ENCODE peak calls at places on chromosomes 16 and 17, in five cellular contexts. E is WERI-Rb-1, D is foreskin keratinocyte, Z is spleen, B is heart left ventricle. W is an unnamed sample.

GRCh38 chr17:30995347-30995746 is 24.5 kb downstream of the RNF135 start:
- DNase-seq in D (no peak), Z (no peak), E (no peak), B (no peak), W (no peak)

GRCh38 chr16:78324649-78325274 is 225.3 kb downstream of the WWOX start:
- DNase-seq in D (no peak), Z (no peak), E (no peak), B (no peak), W (no peak)

GRCh38 chr17:78844301-78845005 is 3.8 kb upstream of the USP36 start:
- DNase-seq in D (peak; percentile 32), Z (no peak), B (no peak), E (no peak), W (no peak)

GRCh38 chr17:27502526-27503324 is 46.5 kb downstream of the KSR1 start:
- DNase-seq in Z (no peak), B (no peak), D (no peak), E (no peak), W (no peak)

GRCh38 chr16:676565-677297 is 1.3 kb downstream of the RHBDL1 start:
- DNase-seq in E (no peak), Z (no peak), B (no peak), D (peak; percentile 90), W (peak; percentile 82)

GRCh38 chr17:67585077-67585602 is 132.6 kb upstream of the NOL11 start:
- DNase-seq in D (no peak), E (no peak), B (no peak), Z (no peak), W (no peak)

GRCh38 chr17:76427457-76428231 is 25.3 kb downstream of the UBE2O start:
- DNase-seq in Z (no peak), D (no peak), B (no peak), E (no peak), W (no peak)

GRCh38 chr16:78952630-78953029 is 647.9 kb downstream of the MAF start:
- DNase-seq in Z (no peak), B (no peak), E (no peak), D (peak; percentile 45), W (no peak)

GRCh38 chr17:72430611-72431432 is 310.0 kb downstream of the SOX9 start:
- DNase-seq in Z (no peak), D (no peak), E (peak; percentile 62), B (no peak), W (no peak)

GRCh38 chr16:20102521-20102920 is 28.8 kb upstream of the GPR139 start:
- DNase-seq in Z (no peak), B (no peak), E (no peak), D (no peak), W (no peak)

GRCh38 chr16:24729967-24730815 is 740 bp downstream of the TNRC6A start:
- DNase-seq in Z (no peak), E (peak; percentile 43), D (no peak), B (no peak), W (peak; percentile 49)

DNA sequence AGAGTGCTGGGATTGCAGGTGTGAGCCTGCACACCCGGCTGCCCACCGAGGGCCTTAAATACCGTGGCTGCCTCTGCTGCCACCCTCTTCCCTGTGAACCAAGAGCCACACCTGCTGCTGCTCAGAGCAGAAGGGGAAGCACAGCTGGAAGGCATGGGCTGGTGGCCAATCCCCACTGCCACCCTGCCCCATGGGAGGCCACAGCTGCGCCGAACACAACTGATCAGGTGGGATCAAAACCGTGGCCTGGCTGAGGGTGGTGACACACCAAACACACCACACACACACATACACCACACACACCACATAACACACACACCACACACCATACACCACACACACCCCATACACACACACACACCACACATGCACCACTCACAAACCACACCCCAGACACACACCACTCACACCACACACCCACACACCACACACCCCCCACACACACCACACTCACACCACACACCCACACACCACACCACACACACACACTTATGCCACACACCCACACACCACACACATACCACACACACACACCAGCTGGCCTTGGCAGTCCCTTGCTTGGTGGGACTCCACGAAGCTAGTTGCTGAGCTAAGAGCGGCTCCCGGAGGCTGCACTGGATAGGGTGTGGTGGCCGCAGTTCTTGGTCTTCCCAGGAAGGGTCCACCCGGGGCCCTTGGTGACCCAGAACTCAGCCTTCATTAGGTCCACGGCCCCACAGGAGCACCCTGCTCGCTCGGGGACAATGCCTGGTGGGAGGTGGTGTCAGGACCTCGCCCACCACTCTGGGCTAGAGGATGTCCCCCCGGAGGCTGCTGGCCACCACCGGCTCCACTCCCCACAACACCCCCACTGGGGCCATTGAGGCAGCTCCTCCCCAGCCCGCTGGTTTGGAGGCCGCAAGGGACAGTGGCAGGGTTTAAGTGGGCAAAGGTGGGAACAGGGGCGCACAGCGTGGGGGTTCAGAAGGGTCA is 14.9 kb downstream of the CEP131 start:
- DNase-seq in B (no peak), Z (no peak), D (no peak), E (no peak), W (no peak)
- TF ChIP-seq CTCF in B (no peak), Z (no peak), D (no peak), E (no peak), W (no peak)

GRCh38 chr17:41657164-41657754 is 31.4 kb upstream of the EIF1 start:
- DNase-seq in D (no peak), E (no peak), Z (peak; percentile 56), B (no peak), W (no peak)
- H3K27ac ChIP-seq in D (peak overlapping the region; percentile 97), E (no peak overlapping the region), Z (no peak overlapping the region), B (no peak overlapping the region), W (peak overlapping the region; percentile 100)

DNA sequence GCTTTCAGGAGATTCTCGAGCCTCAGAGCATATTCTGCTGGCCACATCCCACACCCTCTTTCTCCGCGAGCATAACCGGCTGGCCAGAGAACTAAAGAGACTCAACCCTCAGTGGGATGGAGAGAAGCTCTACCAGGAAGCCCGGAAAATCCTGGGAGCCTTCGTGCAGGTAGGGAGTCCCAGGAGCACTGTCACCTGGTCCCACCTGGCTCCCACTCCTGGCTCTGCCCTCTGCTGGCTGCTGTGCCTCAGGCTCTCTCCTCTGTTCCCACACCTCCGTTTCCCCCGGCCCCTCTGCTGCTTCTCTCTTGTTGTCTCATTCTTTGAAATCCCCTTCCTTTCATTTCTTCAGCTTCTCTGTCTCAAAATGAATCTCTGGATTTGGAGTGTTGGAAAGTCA is 16.4 kb downstream of the LPO start:
- DNase-seq in Z (peak; percentile 45), B (no peak), E (peak; percentile 45), D (no peak), W (no peak)
- TF ChIP-seq CTCF in Z (no peak), B (no peak), E (peak; percentile 86), D (peak; percentile 39), W (no peak)

DNA sequence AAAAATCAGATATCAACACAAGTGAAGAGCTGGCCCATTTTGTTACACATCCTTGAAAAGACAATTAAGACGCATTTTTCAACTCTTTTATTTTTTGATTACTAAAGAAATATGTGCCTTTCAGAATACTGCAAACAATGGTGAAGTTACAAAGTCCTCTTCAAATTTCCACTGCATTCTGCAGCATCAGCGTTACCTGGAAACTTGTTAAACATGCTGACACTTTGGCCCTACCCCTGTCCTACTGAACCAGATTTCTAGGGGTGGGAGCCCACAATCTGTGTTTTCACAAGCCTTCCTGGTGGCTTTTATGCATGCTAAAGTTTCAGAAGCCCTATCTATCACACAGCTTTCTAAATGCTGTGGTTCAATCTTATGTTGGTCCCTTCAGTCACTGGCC is 4.5 kb upstream of the CCL14 start:
- DNase-seq in E (no peak), B (no peak), Z (no peak), D (no peak), W (no peak)
- H3K27ac ChIP-seq in E (no peak overlapping the region), B (no peak overlapping the region), Z (no peak overlapping the region), D (no peak overlapping the region), W (no peak overlapping the region)

GRCh38 chr16:86868070-86868469 is 289.7 kb downstream of the FOXL1 start:
- DNase-seq in B (no peak), D (no peak), Z (peak; percentile 62), E (no peak), W (no peak)

GRCh38 chr16:86863609-86864008 is 285.3 kb downstream of the FOXL1 start:
- DNase-seq in D (no peak), B (no peak), Z (no peak), E (no peak), W (no peak)

GRCh38 chr16:86866986-86867722 is 288.8 kb downstream of the FOXL1 start:
- DNase-seq in Z (peak; percentile 38), E (no peak), D (no peak), B (no peak), W (no peak)

GRCh38 chr16:86864586-86864985 is 286.2 kb downstream of the FOXL1 start:
- DNase-seq in B (no peak), E (no peak), D (no peak), Z (no peak), W (no peak)

DNA sequence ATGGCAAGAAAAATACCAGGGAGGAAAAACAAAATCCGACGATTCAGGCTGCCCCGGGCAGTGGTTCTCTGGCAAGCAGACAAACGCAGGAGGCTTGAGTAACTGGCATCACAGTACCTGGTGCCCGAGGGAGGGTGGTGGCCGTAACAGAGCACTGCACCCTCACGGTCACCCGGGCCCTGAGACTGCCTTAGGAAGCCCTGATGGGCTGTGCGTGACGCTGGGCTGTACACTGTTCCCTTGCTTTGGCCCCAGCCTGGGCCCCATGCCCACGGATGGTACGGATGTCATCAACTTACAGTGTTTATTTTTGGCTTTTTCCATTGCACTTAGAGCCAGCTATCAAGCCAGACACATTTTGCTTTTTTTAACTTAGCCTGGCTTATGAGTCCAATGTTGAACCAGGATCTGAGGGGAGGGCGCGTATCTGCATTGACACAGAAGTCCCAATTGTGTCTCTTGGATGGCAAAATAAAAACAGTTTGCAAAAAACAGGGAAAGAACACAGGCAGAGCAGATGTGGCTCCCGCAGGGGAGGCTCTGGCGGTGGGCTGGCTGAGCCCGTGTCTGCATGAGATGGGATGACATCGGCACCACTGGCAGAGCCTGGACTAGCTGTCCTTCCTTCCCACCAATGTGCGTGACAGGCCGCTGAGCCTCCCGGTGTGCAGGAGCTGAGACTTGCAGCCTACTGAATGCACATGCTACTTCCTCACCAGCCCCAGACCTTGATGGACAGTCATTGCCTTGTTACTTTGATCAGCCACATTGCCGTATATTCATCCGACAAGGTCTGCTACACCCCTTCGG is 287.7 kb downstream of the FOXL1 start:
- DNase-seq in B (peak; percentile 84), D (no peak), Z (peak; percentile 59), E (no peak), W (peak; percentile 15)
- TF ChIP-seq CTCF in B (peak; percentile 19), D (no peak), Z (no peak), E (no peak), W (no peak)

GRCh38 chr16:84606081-84606875 is 11.6 kb downstream of the COTL1 start:
- DNase-seq in Z (no peak), E (no peak), D (no peak), B (no peak), W (no peak)

GRCh38 chr16:84605339-84605848 is 12.5 kb downstream of the COTL1 start:
- DNase-seq in Z (no peak), E (no peak), B (no peak), D (no peak), W (no peak)

GRCh38 chr16:84607694-84608093 is 10.2 kb downstream of the COTL1 start:
- DNase-seq in Z (no peak), D (no peak), E (no peak), B (no peak), W (no peak)

GRCh38 chr16:84608281-84608680 is 9.6 kb downstream of the COTL1 start:
- DNase-seq in Z (peak; percentile 72), E (no peak), B (no peak), D (no peak), W (no peak)

DNA sequence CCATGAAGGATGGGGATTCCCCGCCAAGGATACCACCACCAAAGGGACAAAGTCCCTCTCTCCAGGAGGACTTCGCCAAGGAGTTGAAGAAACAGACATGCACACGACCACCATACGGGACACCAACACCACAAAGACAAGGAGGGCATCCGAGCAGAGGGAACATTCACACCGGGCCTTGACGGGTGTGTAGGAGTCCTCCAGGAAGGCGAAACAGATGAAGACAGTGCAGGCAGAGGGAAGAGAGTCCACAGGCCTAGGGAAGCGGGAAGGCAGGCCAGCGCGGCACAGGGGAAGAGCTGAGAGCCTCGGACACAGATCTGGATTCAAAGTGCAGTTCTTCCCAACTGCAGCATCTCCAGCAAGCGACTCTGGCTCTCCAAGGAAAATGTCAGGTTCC is 10.8 kb downstream of the COTL1 start:
- DNase-seq in E (no peak), B (no peak), D (no peak), Z (peak; percentile 47), W (no peak)
- H3K27ac ChIP-seq in E (no peak overlapping the region), B (no peak overlapping the region), D (no peak overlapping the region), Z (peak overlapping the region; percentile 77), W (peak overlapping the region; percentile 53)

W was measured in RWPE1.